ENCODE peak calls at places on chromosomes 2 and 18, in four cellular contexts. Z is sigmoid colon, A is K562, V is SK-N-SH. N is an unnamed sample.

GRCh38 chr2:172039011-172039704 is 39.4 kb downstream of the METAP1D start:
- DNase-seq in A (no peak), Z (no peak), V (no peak), N (no peak)

GRCh38 chr2:162890690-162891311 is 52.2 kb upstream of the KCNH7 start:
- DNase-seq in Z (no peak), A (peak), V (peak), N (no peak)

GRCh38 chr2:207251573-207252192 is 85.9 kb upstream of the KLF7 start:
- DNase-seq in A (no peak), Z (no peak), V (peak), N (no peak)

GRCh38 chr2:40395169-40396023 is 56.5 kb downstream of the SLC8A1 start:
- DNase-seq in A (no peak), V (peak), Z (no peak), N (no peak)

GRCh38 chr2:134253117-134253704 is 661 bp upstream of the MGAT5 start:
- DNase-seq in Z (no peak), V (no peak), A (no peak), N (no peak)

GRCh38 chr18:26008096-26008495 is 82.3 kb downstream of the SS18 start:
- DNase-seq in Z (no peak), V (no peak), A (no peak), N (no peak)

GRCh38 chr2:145593991-145594702 is 1074.2 kb upstream of the ZEB2 start:
- DNase-seq in A (peak), V (no peak), Z (no peak), N (no peak)

GRCh38 chr2:160646684-160647444 is 153.3 kb upstream of the RBMS1 start:
- DNase-seq in V (no peak), Z (no peak), A (no peak), N (no peak)

GRCh38 chr2:187271825-187272224 is 176.2 kb downstream of the CALCRL start:
- DNase-seq in Z (no peak), A (no peak), V (no peak), N (no peak)

GRCh38 chr2:105753380-105753779 is 8.7 kb downstream of the NCK2 start:
- DNase-seq in Z (no peak), V (no peak), A (no peak), N (no peak)

GRCh38 chr2:42498482-42498881 is 4.7 kb upstream of the KCNG3 start:
- DNase-seq in A (no peak), Z (no peak), V (no peak), N (no peak)

GRCh38 chr2:84830758-84831500 is 50.0 kb downstream of the TRABD2A start:
- DNase-seq in V (no peak), Z (no peak), A (no peak), N (no peak)

GRCh38 chr2:31071741-31072140 is 66.5 kb downstream of the GALNT14 start:
- DNase-seq in V (no peak), A (no peak), Z (no peak), N (no peak)

GRCh38 chr18:26655614-26656400 is 107.5 kb upstream of the KCTD1 start:
- DNase-seq in Z (peak), V (peak), A (no peak), N (peak)

GRCh38 chr2:205746408-205746785 is 64.1 kb downstream of the NRP2 start:
- DNase-seq in A (no peak), V (peak), Z (peak), N (no peak)

GRCh38 chr2:121201796-121202195 is 83.2 kb downstream of the TFCP2L1 start:
- DNase-seq in A (no peak), V (no peak), Z (no peak), N (no peak)

GRCh38 chr2:64457518-64457917 is 3.6 kb downstream of the LGALSL start:
- DNase-seq in V (no peak), A (no peak), Z (no peak), N (no peak)

GRCh38 chr2:33372940-33373553 is 103.4 kb upstream of the RASGRP3 start:
- DNase-seq in Z (no peak), A (peak), V (peak), N (no peak)

GRCh38 chr2:231711677-231712461 is 3.5 kb downstream of the PTMA start:
- DNase-seq in A (no peak), Z (no peak), V (no peak), N (peak)

GRCh38 chr18:26233208-26233607 is 7.0 kb downstream of the TAF4B start:
- DNase-seq in V (no peak), Z (no peak), A (no peak), N (no peak)

GRCh38 chr2:216006164-216006663 is 7.1 kb downstream of the MREG start:
- DNase-seq in V (no peak), Z (no peak), A (no peak), N (no peak)

GRCh38 chr2:124180635-124181034 is 155.5 kb downstream of the CNTNAP5 start:
- DNase-seq in A (no peak), V (no peak), Z (no peak), N (no peak)

GRCh38 chr2:10149684-10150083 is 27.1 kb downstream of the RRM2 start:
- DNase-seq in Z (no peak), V (no peak), A (no peak), N (no peak)

GRCh38 chr2:62036761-62037250 is 131.3 kb downstream of the COMMD1 start:
- DNase-seq in A (no peak), V (no peak), Z (no peak), N (no peak)

GRCh38 chr2:120935339-120936313 is 200.0 kb downstream of the GLI2 start:
- DNase-seq in V (no peak), A (no peak), Z (no peak), N (no peak)

GRCh38 chr18:61993831-61994230 is 101.0 kb upstream of the RNF152 start:
- DNase-seq in A (no peak), V (no peak), Z (no peak), N (no peak)

GRCh38 chr2:165239230-165239629 is at the start of gene SCN2A:
- DNase-seq in V (peak), Z (no peak), A (peak), N (no peak)

GRCh38 chr2:20190862-20191713 is 33.8 kb downstream of the SDC1 start:
- DNase-seq in A (no peak), V (no peak), Z (no peak), N (no peak)

GRCh38 chr18:74196220-74197119 is 48.1 kb downstream of the TIMM21 start:
- DNase-seq in A (peak), V (peak), Z (no peak), N (no peak)

GRCh38 chr2:73232471-73233153 is 427 bp downstream of the PRADC1 start:
- DNase-seq in V (peak), A (peak), Z (peak), N (peak)

GRCh38 chr2:143700865-143701264 is 571.6 kb downstream of the ARHGAP15 start:
- DNase-seq in Z (no peak), A (no peak), V (no peak), N (no peak)

GRCh38 chr2:210756821-210757220 is 200.4 kb downstream of the CPS1 start:
- DNase-seq in A (no peak), Z (no peak), V (no peak), N (no peak)

GRCh38 chr2:128325665-128326181 is 7.1 kb upstream of the HS6ST1 start:
- DNase-seq in V (peak), Z (peak), A (no peak), N (peak)

GRCh38 chr2:100365434-100365833 is 43.1 kb upstream of the LONRF2 start:
- DNase-seq in A (no peak), V (no peak), Z (no peak), N (no peak)

GRCh38 chr2:191746809-191747208 is 68.9 kb downstream of the NABP1 start:
- DNase-seq in A (no peak), Z (no peak), V (no peak), N (no peak)

GRCh38 chr2:54757496-54757895 is 34.0 kb downstream of the EML6 start:
- DNase-seq in Z (no peak), A (no peak), V (no peak), N (no peak)

GRCh38 chr2:68646303-68646702 is 2.9 kb downstream of the PROKR1 start:
- DNase-seq in Z (no peak), V (no peak), A (no peak), N (no peak)

GRCh38 chr2:149492923-149493322 is 94.7 kb downstream of the MMADHC start:
- DNase-seq in A (no peak), V (no peak), Z (no peak), N (no peak)

GRCh38 chr2:149487189-149487588 is 100.4 kb downstream of the MMADHC start:
- DNase-seq in V (no peak), A (no peak), Z (no peak), N (no peak)

GRCh38 chr2:149488719-149489440 is 98.7 kb downstream of the MMADHC start:
- DNase-seq in V (no peak), A (no peak), Z (no peak), N (no peak)

GRCh38 chr2:149489452-149489851 is 98.1 kb downstream of the MMADHC start:
- DNase-seq in Z (no peak), V (no peak), A (no peak), N (no peak)

GRCh38 chr2:149490296-149490695 is 97.3 kb downstream of the MMADHC start:
- DNase-seq in Z (no peak), V (peak), A (no peak), N (no peak)
- TF ChIP-seq CTCF in Z (no peak), V (peak), A (no peak), N (no peak)

DNA sequence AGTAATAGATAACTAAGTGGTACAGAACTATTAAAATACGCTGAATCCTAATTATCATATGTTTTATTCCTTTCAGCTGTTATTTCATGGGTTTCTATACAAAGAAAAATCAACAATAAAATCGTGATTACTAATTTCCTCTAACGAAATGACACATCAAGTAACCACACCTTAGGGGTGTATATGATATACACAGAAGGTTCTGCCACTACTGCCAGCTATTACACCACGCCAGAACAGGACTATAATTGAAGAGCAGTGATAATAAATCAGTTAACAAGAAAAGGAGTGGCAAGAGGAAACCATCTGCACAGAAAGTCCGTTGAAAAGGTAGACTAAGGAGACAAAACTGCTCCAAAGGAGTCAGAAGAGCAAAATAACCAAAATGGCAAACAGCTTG is 3.0 kb downstream of the FARSB start:
- DNase-seq in Z (no peak), A (no peak), V (no peak), N (no peak)
- H3K4me3 ChIP-seq in Z (no peak), A (no peak), V (no peak), N (no peak)

GRCh38 chr2:57491213-57491612 is 555.4 kb upstream of the VRK2 start:
- DNase-seq in A (no peak), Z (no peak), V (no peak), N (no peak)

DNA sequence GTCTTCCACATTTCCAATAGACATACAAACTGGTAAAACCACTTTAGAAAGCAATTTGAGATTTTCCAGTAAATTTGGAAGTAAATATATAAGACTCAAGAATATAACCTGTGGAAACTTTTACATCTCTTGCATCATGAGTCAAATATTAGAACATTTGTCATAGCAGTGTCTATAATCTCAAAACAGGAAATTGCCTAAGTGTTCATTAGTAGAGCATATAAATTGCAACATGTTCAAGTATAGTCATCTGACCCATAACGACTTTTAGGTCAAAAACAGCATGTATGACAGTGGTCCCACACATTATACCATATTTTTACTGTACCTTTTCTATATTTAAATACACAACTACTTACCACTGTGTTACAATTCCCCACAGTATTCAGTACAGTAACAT is 555.9 kb upstream of the VRK2 start:
- DNase-seq in Z (no peak), V (no peak), A (no peak), N (no peak)
- H3K27ac ChIP-seq in Z (no peak), V (no peak), A (no peak), N (no peak)

DNA sequence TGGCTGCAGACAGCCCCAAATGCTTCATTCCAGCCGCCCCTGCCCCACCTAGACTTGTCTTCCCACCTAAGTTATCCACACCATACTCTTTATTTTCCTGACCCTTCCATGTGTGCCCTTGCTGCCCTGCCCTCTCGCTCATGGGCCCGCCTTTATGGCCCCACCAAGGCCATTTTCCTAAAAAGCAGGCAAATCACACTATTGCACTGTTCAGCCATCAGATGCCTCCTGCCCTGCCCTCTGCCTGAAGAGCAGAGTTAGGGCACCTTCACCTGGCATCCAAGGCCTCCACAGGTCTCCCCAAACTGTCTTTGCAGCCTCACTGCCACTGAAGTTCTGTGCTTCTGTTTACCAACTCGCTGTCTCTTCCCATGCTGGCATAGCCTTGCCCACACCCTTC is 496.7 kb downstream of the EIPR1 start:
- DNase-seq in A (no peak), V (no peak), Z (no peak), N (peak)
- TF ChIP-seq CTCF in A (no peak), V (no peak), Z (no peak), N (no peak)

N was measured in coronary artery.